ENCODE peak calls at places on chromosome 22, in eight cellular contexts. One of them, this sample, is unnamed.

GRCh38 chr22:33975841-33976240 is 55.6 kb upstream of the LARGE1 start:
- DNase-seq in stimulated activated CD8-positive, alpha-beta memory T cell treated with anti-CD3 and anti-CD28 coated beads, Interleukin-2, amount 100 ng/mL, for 48 hours: no peak
- DNase-seq in NCI-H1417: no peak
- DNase-seq in lower lobe of right lung: no peak
- DNase-seq in non-pigmented ciliary epithelial cell: no peak
- DNase-seq in LoVo: no peak
- DNase-seq in COR-L47: no peak
- DNase-seq in endothelial cell: no peak
- DNase-seq in this sample: no peak

GRCh38 chr22:35997438-35997837 is 31.2 kb downstream of the RBFOX2 start:
- DNase-seq in stimulated activated CD8-positive, alpha-beta memory T cell treated with anti-CD3 and anti-CD28 coated beads, Interleukin-2, amount 100 ng/mL, for 48 hours: no peak
- DNase-seq in NCI-H1417: no peak
- DNase-seq in lower lobe of right lung: no peak
- DNase-seq in non-pigmented ciliary epithelial cell: no peak
- DNase-seq in LoVo: no peak
- DNase-seq in COR-L47: no peak
- DNase-seq in endothelial cell: no peak
- DNase-seq in this sample: no peak

GRCh38 chr22:34812631-34813030 is 253.3 kb upstream of the ISX start:
- DNase-seq in stimulated activated CD8-positive, alpha-beta memory T cell treated with anti-CD3 and anti-CD28 coated beads, Interleukin-2, amount 100 ng/mL, for 48 hours: no peak
- DNase-seq in NCI-H1417: no peak
- DNase-seq in lower lobe of right lung: no peak
- DNase-seq in non-pigmented ciliary epithelial cell: no peak
- DNase-seq in LoVo: no peak
- DNase-seq in COR-L47: no peak
- DNase-seq in endothelial cell: no peak
- DNase-seq in this sample: no peak

GRCh38 chr22:40023226-40023925 is 28.6 kb downstream of the FAM83F start:
- DNase-seq in stimulated activated CD8-positive, alpha-beta memory T cell treated with anti-CD3 and anti-CD28 coated beads, Interleukin-2, amount 100 ng/mL, for 48 hours: no peak
- DNase-seq in NCI-H1417: peak; percentile 37
- DNase-seq in lower lobe of right lung: no peak
- DNase-seq in non-pigmented ciliary epithelial cell: no peak
- DNase-seq in LoVo: no peak
- DNase-seq in COR-L47: peak; percentile 64
- DNase-seq in endothelial cell: no peak
- DNase-seq in this sample: no peak

GRCh38 chr22:29106839-29107238 is 34.0 kb downstream of the KREMEN1 start:
- DNase-seq in stimulated activated CD8-positive, alpha-beta memory T cell treated with anti-CD3 and anti-CD28 coated beads, Interleukin-2, amount 100 ng/mL, for 48 hours: no peak
- DNase-seq in NCI-H1417: no peak
- DNase-seq in lower lobe of right lung: no peak
- DNase-seq in non-pigmented ciliary epithelial cell: no peak
- DNase-seq in LoVo: no peak
- DNase-seq in COR-L47: no peak
- DNase-seq in endothelial cell: no peak
- DNase-seq in this sample: peak; percentile 63

GRCh38 chr22:23874871-23875270 is 17.2 kb downstream of the SLC2A11 start:
- DNase-seq in stimulated activated CD8-positive, alpha-beta memory T cell treated with anti-CD3 and anti-CD28 coated beads, Interleukin-2, amount 100 ng/mL, for 48 hours: no peak
- DNase-seq in NCI-H1417: no peak
- DNase-seq in lower lobe of right lung: no peak
- DNase-seq in non-pigmented ciliary epithelial cell: no peak
- DNase-seq in LoVo: no peak
- DNase-seq in COR-L47: no peak
- DNase-seq in endothelial cell: no peak
- DNase-seq in this sample: no peak

GRCh38 chr22:26502688-26503561 is 9.3 kb downstream of the TFIP11 start:
- DNase-seq in stimulated activated CD8-positive, alpha-beta memory T cell treated with anti-CD3 and anti-CD28 coated beads, Interleukin-2, amount 100 ng/mL, for 48 hours: peak; percentile 38
- DNase-seq in NCI-H1417: no peak
- DNase-seq in lower lobe of right lung: no peak
- DNase-seq in non-pigmented ciliary epithelial cell: no peak
- DNase-seq in LoVo: no peak
- DNase-seq in COR-L47: peak; percentile 9
- DNase-seq in endothelial cell: peak; percentile 64
- DNase-seq in this sample: peak; percentile 49

GRCh38 chr22:42080287-42080686 is 787 bp downstream of the SMDT1 start:
- DNase-seq in stimulated activated CD8-positive, alpha-beta memory T cell treated with anti-CD3 and anti-CD28 coated beads, Interleukin-2, amount 100 ng/mL, for 48 hours: no peak
- DNase-seq in NCI-H1417: peak; percentile 32
- DNase-seq in lower lobe of right lung: no peak
- DNase-seq in non-pigmented ciliary epithelial cell: no peak
- DNase-seq in LoVo: no peak
- DNase-seq in COR-L47: peak; percentile 25
- DNase-seq in endothelial cell: no peak
- DNase-seq in this sample: no peak

GRCh38 chr22:46803031-46803880 is 40.8 kb downstream of the TBC1D22A start:
- DNase-seq in stimulated activated CD8-positive, alpha-beta memory T cell treated with anti-CD3 and anti-CD28 coated beads, Interleukin-2, amount 100 ng/mL, for 48 hours: peak; percentile 55
- DNase-seq in NCI-H1417: peak; percentile 2
- DNase-seq in lower lobe of right lung: peak; percentile 83
- DNase-seq in non-pigmented ciliary epithelial cell: no peak
- DNase-seq in LoVo: peak; percentile 61
- DNase-seq in COR-L47: peak; percentile 55
- DNase-seq in endothelial cell: peak; percentile 63
- DNase-seq in this sample: peak; percentile 66

GRCh38 chr22:23531283-23531921 is 48.7 kb downstream of the IGLL1 start:
- DNase-seq in stimulated activated CD8-positive, alpha-beta memory T cell treated with anti-CD3 and anti-CD28 coated beads, Interleukin-2, amount 100 ng/mL, for 48 hours: no peak
- DNase-seq in NCI-H1417: no peak
- DNase-seq in lower lobe of right lung: peak; percentile 24
- DNase-seq in non-pigmented ciliary epithelial cell: no peak
- DNase-seq in LoVo: no peak
- DNase-seq in COR-L47: no peak
- DNase-seq in endothelial cell: no peak
- DNase-seq in this sample: no peak

GRCh38 chr22:30405731-30406130 is 8.9 kb downstream of the SEC14L2 start:
- DNase-seq in stimulated activated CD8-positive, alpha-beta memory T cell treated with anti-CD3 and anti-CD28 coated beads, Interleukin-2, amount 100 ng/mL, for 48 hours: no peak
- DNase-seq in NCI-H1417: no peak
- DNase-seq in lower lobe of right lung: no peak
- DNase-seq in non-pigmented ciliary epithelial cell: no peak
- DNase-seq in LoVo: no peak
- DNase-seq in COR-L47: no peak
- DNase-seq in endothelial cell: no peak
- DNase-seq in this sample: no peak

GRCh38 chr22:38964989-38965388 is 7.6 kb downstream of the APOBEC3A start:
- DNase-seq in stimulated activated CD8-positive, alpha-beta memory T cell treated with anti-CD3 and anti-CD28 coated beads, Interleukin-2, amount 100 ng/mL, for 48 hours: no peak
- DNase-seq in NCI-H1417: no peak
- DNase-seq in lower lobe of right lung: no peak
- DNase-seq in non-pigmented ciliary epithelial cell: no peak
- DNase-seq in LoVo: no peak
- DNase-seq in COR-L47: no peak
- DNase-seq in endothelial cell: no peak
- DNase-seq in this sample: no peak

GRCh38 chr22:33389927-33390326 is 331.7 kb upstream of the SYN3 start:
- DNase-seq in stimulated activated CD8-positive, alpha-beta memory T cell treated with anti-CD3 and anti-CD28 coated beads, Interleukin-2, amount 100 ng/mL, for 48 hours: no peak
- DNase-seq in NCI-H1417: no peak
- DNase-seq in lower lobe of right lung: no peak
- DNase-seq in non-pigmented ciliary epithelial cell: no peak
- DNase-seq in LoVo: no peak
- DNase-seq in COR-L47: no peak
- DNase-seq in endothelial cell: no peak
- DNase-seq in this sample: no peak

GRCh38 chr22:36763576-36763975 is 12.3 kb downstream of the IFT27 start:
- DNase-seq in stimulated activated CD8-positive, alpha-beta memory T cell treated with anti-CD3 and anti-CD28 coated beads, Interleukin-2, amount 100 ng/mL, for 48 hours: no peak
- DNase-seq in NCI-H1417: no peak
- DNase-seq in lower lobe of right lung: no peak
- DNase-seq in non-pigmented ciliary epithelial cell: no peak
- DNase-seq in LoVo: no peak
- DNase-seq in COR-L47: no peak
- DNase-seq in endothelial cell: no peak
- DNase-seq in this sample: no peak

GRCh38 chr22:50262460-50262911 is 1.0 kb upstream of the MAPK12 start:
- DNase-seq in stimulated activated CD8-positive, alpha-beta memory T cell treated with anti-CD3 and anti-CD28 coated beads, Interleukin-2, amount 100 ng/mL, for 48 hours: no peak
- DNase-seq in NCI-H1417: no peak
- DNase-seq in lower lobe of right lung: no peak
- DNase-seq in non-pigmented ciliary epithelial cell: no peak
- DNase-seq in LoVo: no peak
- DNase-seq in COR-L47: no peak
- DNase-seq in endothelial cell: no peak
- DNase-seq in this sample: peak; percentile 53

GRCh38 chr22:23700706-23701105 is 9.9 kb downstream of the RGL4 start:
- DNase-seq in stimulated activated CD8-positive, alpha-beta memory T cell treated with anti-CD3 and anti-CD28 coated beads, Interleukin-2, amount 100 ng/mL, for 48 hours: no peak
- DNase-seq in NCI-H1417: no peak
- DNase-seq in lower lobe of right lung: no peak
- DNase-seq in non-pigmented ciliary epithelial cell: peak; percentile 37
- DNase-seq in LoVo: no peak
- DNase-seq in COR-L47: no peak
- DNase-seq in endothelial cell: no peak
- DNase-seq in this sample: no peak

GRCh38 chr22:46972901-46973831 is 210.7 kb downstream of the TBC1D22A start:
- DNase-seq in stimulated activated CD8-positive, alpha-beta memory T cell treated with anti-CD3 and anti-CD28 coated beads, Interleukin-2, amount 100 ng/mL, for 48 hours: no peak
- DNase-seq in NCI-H1417: no peak
- DNase-seq in lower lobe of right lung: no peak
- DNase-seq in non-pigmented ciliary epithelial cell: no peak
- DNase-seq in LoVo: no peak
- DNase-seq in COR-L47: no peak
- DNase-seq in endothelial cell: no peak
- DNase-seq in this sample: no peak

GRCh38 chr22:24465566-24465965 is 29.6 kb upstream of the UPB1 start:
- DNase-seq in stimulated activated CD8-positive, alpha-beta memory T cell treated with anti-CD3 and anti-CD28 coated beads, Interleukin-2, amount 100 ng/mL, for 48 hours: no peak
- DNase-seq in NCI-H1417: no peak
- DNase-seq in lower lobe of right lung: no peak
- DNase-seq in non-pigmented ciliary epithelial cell: peak; percentile 89
- DNase-seq in LoVo: peak; percentile 32
- DNase-seq in COR-L47: no peak
- DNase-seq in endothelial cell: no peak
- DNase-seq in this sample: no peak

GRCh38 chr22:33090836-33091235 is 32.7 kb upstream of the SYN3 start:
- DNase-seq in stimulated activated CD8-positive, alpha-beta memory T cell treated with anti-CD3 and anti-CD28 coated beads, Interleukin-2, amount 100 ng/mL, for 48 hours: no peak
- DNase-seq in NCI-H1417: no peak
- DNase-seq in lower lobe of right lung: no peak
- DNase-seq in non-pigmented ciliary epithelial cell: no peak
- DNase-seq in LoVo: no peak
- DNase-seq in COR-L47: no peak
- DNase-seq in endothelial cell: no peak
- DNase-seq in this sample: no peak

GRCh38 chr22:50600967-50601668 is 525 bp downstream of the MAPK8IP2 start:
- DNase-seq in stimulated activated CD8-positive, alpha-beta memory T cell treated with anti-CD3 and anti-CD28 coated beads, Interleukin-2, amount 100 ng/mL, for 48 hours: no peak
- DNase-seq in NCI-H1417: peak; percentile 38
- DNase-seq in lower lobe of right lung: no peak
- DNase-seq in non-pigmented ciliary epithelial cell: no peak
- DNase-seq in LoVo: no peak
- DNase-seq in COR-L47: no peak
- DNase-seq in endothelial cell: no peak
- DNase-seq in this sample: peak; percentile 52

GRCh38 chr22:32469799-32470212 is 4.8 kb upstream of the FBXO7 start:
- DNase-seq in stimulated activated CD8-positive, alpha-beta memory T cell treated with anti-CD3 and anti-CD28 coated beads, Interleukin-2, amount 100 ng/mL, for 48 hours: no peak
- DNase-seq in NCI-H1417: peak; percentile 77
- DNase-seq in lower lobe of right lung: no peak
- DNase-seq in non-pigmented ciliary epithelial cell: no peak
- DNase-seq in LoVo: peak; percentile 11
- DNase-seq in COR-L47: peak; percentile 34
- DNase-seq in endothelial cell: no peak
- DNase-seq in this sample: no peak

GRCh38 chr22:24338701-24339451 is 68.2 kb downstream of the SPECC1L start:
- DNase-seq in stimulated activated CD8-positive, alpha-beta memory T cell treated with anti-CD3 and anti-CD28 coated beads, Interleukin-2, amount 100 ng/mL, for 48 hours: no peak
- DNase-seq in NCI-H1417: no peak
- DNase-seq in lower lobe of right lung: no peak
- DNase-seq in non-pigmented ciliary epithelial cell: no peak
- DNase-seq in LoVo: no peak
- DNase-seq in COR-L47: no peak
- DNase-seq in endothelial cell: no peak
- DNase-seq in this sample: no peak

GRCh38 chr22:43848366-43849171 is 13.7 kb downstream of the SULT4A1 start:
- DNase-seq in stimulated activated CD8-positive, alpha-beta memory T cell treated with anti-CD3 and anti-CD28 coated beads, Interleukin-2, amount 100 ng/mL, for 48 hours: no peak
- DNase-seq in NCI-H1417: peak; percentile 30
- DNase-seq in lower lobe of right lung: no peak
- DNase-seq in non-pigmented ciliary epithelial cell: no peak
- DNase-seq in LoVo: no peak
- DNase-seq in COR-L47: peak; percentile 91
- DNase-seq in endothelial cell: peak; percentile 50
- DNase-seq in this sample: peak; percentile 66

GRCh38 chr22:24402460-24403192 is 24.8 kb upstream of the ADORA2A start:
- DNase-seq in stimulated activated CD8-positive, alpha-beta memory T cell treated with anti-CD3 and anti-CD28 coated beads, Interleukin-2, amount 100 ng/mL, for 48 hours: no peak
- DNase-seq in NCI-H1417: peak; percentile 10
- DNase-seq in lower lobe of right lung: no peak
- DNase-seq in non-pigmented ciliary epithelial cell: peak; percentile 77
- DNase-seq in LoVo: peak; percentile 96
- DNase-seq in COR-L47: peak; percentile 58
- DNase-seq in endothelial cell: no peak
- DNase-seq in this sample: no peak